ENCODE peak calls at places on chromosomes 11 and 22, in six cellular contexts. B is fibroblast of mammary gland, O is GM12865, G is ovary, I is BJ, H is Calu3. C is an unnamed sample.

GRCh38 chr11:18384157-18384641 is 10.2 kb upstream of the LDHA start:
- DNase-seq in H (peak; percentile 66), O (no peak), G (peak; percentile 79), B (peak; percentile 81), I (peak; percentile 96), C (no peak)

GRCh38 chr11:12540075-12540685 is 134.0 kb upstream of the TEAD1 start:
- DNase-seq in I (no peak), G (no peak), H (no peak), O (no peak), B (peak; percentile 67), C (no peak)

GRCh38 chr11:95266751-95267374 is 35.9 kb upstream of the SESN3 start:
- DNase-seq in H (no peak), G (no peak), I (no peak), B (peak; percentile 77), O (no peak), C (no peak)

GRCh38 chr11:111019931-111020381 is 225.6 kb upstream of the POU2AF2 start:
- DNase-seq in O (no peak), G (no peak), H (no peak), B (peak; percentile 28), I (no peak), C (no peak)

GRCh38 chr22:49825436-49825835 is 2.2 kb downstream of the BRD1 start:
- DNase-seq in O (no peak), H (no peak), B (peak; percentile 55), G (no peak), I (no peak), C (no peak)

GRCh38 chr22:28381427-28382167 is 298.0 kb downstream of the TTC28 start:
- DNase-seq in G (no peak), B (peak; percentile 15), O (no peak), I (peak; percentile 41), H (no peak), C (no peak)

GRCh38 chr11:111910637-111911562 is 670 bp downstream of the CRYAB start:
- DNase-seq in G (no peak), O (no peak), I (no peak), H (no peak), B (no peak), C (no peak)

GRCh38 chr11:96222102-96222501 is 120.9 kb downstream of the MAML2 start:
- DNase-seq in B (no peak), O (no peak), I (no peak), H (no peak), G (no peak), C (no peak)

GRCh38 chr11:112363527-112363926 is 102.9 kb upstream of the PLET1 start:
- DNase-seq in O (no peak), I (peak; percentile 3), G (peak; percentile 32), H (no peak), B (peak; percentile 76), C (no peak)

GRCh38 chr11:2927493-2927800 is 1.8 kb downstream of the PHLDA2 start:
- DNase-seq in O (no peak), B (no peak), G (no peak), H (no peak), I (no peak), C (no peak)

GRCh38 chr11:15027011-15027410 is 46.4 kb upstream of the CALCB start:
- DNase-seq in I (no peak), G (no peak), O (no peak), B (no peak), H (no peak), C (no peak)

GRCh38 chr11:23311986-23312940 is 452.0 kb upstream of the CCDC179 start:
- DNase-seq in B (peak; percentile 49), O (no peak), I (peak; percentile 46), H (no peak), G (no peak), C (no peak)

GRCh38 chr22:39915295-39915726 is 14.4 kb downstream of the GRAP2 start:
- DNase-seq in G (no peak), O (no peak), B (no peak), H (no peak), I (no peak), C (no peak)

GRCh38 chr11:984576-984975 is 51.9 kb downstream of the MUC6 start:
- DNase-seq in O (no peak), H (no peak), G (no peak), I (no peak), B (no peak), C (no peak)

GRCh38 chr11:978073-978720 is 52.5 kb downstream of the AP2A2 start:
- DNase-seq in G (no peak), O (no peak), B (no peak), I (no peak), H (no peak), C (no peak)

GRCh38 chr11:978781-979180 is 53.1 kb downstream of the AP2A2 start:
- DNase-seq in I (no peak), G (no peak), O (no peak), B (no peak), H (no peak), C (no peak)

GRCh38 chr11:981764-982163 is 54.8 kb downstream of the MUC6 start:
- DNase-seq in I (no peak), O (no peak), G (no peak), B (no peak), H (no peak), C (no peak)

GRCh38 chr11:980438-981365 is 55.0 kb downstream of the AP2A2 start:
- DNase-seq in O (no peak), G (no peak), I (no peak), B (peak; percentile 33), H (no peak), C (no peak)
- TF ChIP-seq CTCF in O (no peak), G (no peak), I (peak; percentile 25), B (peak; percentile 4), H (no peak), C (no peak)

GRCh38 chr11:32153747-32154146 is 62.9 kb downstream of the RCN1 start:
- DNase-seq in H (no peak), G (no peak), O (peak; percentile 73), B (no peak), I (no peak), C (no peak)

GRCh38 chr11:32149748-32150147 is 58.9 kb downstream of the RCN1 start:
- DNase-seq in I (no peak), B (no peak), H (no peak), O (no peak), G (no peak), C (no peak)

GRCh38 chr11:32152821-32153220 is 61.9 kb downstream of the RCN1 start:
- DNase-seq in H (no peak), I (no peak), O (no peak), B (no peak), G (no peak), C (no peak)

GRCh38 chr11:32151036-32151435 is 60.2 kb downstream of the RCN1 start:
- DNase-seq in H (no peak), B (no peak), G (no peak), O (no peak), I (no peak), C (no peak)

GRCh38 chr11:32154275-32154674 is 63.4 kb downstream of the RCN1 start:
- DNase-seq in G (no peak), B (peak; percentile 32), O (peak; percentile 70), H (peak; percentile 35), I (no peak), C (no peak)
- TF ChIP-seq CTCF in G (no peak), B (no peak), O (peak; percentile 8), H (no peak), I (peak; percentile 33), C (peak; percentile 24)

DNA sequence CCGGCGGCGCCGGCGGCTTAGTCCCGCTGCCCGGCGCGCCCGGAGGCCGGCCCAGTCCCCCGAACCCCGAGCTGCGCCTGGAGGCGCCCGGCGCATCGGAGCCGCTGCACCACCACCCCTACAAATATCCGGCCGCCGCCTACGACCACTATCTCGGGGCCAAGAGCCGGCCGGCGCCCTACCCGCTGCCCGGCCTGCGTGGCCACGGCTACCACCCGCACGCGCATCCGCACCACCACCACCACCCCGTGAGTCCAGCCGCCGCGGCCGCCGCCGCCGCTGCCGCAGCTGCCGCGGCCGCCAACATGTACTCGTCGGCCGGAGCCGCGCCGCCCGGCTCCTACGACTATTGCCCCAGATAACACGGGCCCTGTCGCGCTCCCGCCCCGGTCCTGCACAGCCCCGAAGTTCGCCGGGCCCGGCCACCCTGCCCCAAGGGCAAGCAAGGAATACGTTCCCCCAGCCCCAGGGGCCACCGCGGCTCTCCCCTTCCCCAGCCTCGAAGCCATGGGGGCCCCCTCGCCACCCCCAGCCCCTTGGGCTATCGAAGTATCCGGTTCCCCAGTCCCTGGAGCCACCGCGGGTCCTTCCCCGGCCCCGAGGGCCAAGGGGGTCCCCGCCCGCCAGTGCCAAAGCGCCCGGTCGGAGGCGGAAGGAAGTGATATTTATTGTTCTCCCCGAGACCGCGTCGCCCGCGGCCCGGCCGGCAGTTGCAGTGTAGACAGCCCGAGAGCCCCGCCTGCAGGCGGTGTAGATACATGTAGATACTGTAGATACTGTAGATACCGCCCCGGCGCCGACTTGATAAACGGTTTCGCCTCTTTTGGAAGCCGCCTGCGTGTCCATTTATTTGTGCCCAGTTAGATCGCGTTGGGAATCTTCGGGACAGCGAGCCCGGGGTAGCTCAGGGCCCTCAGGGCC is 6.2 kb downstream of the TBX1 start:
- DNase-seq in G (no peak), H (peak; percentile 75), O (peak; percentile 34), B (no peak), I (no peak), C (peak; percentile 43)
- TF ChIP-seq CTCF in G (no peak), H (peak; percentile 50), O (peak; percentile 17), B (no peak), I (peak; percentile 32), C (peak; percentile 49)

GRCh38 chr11:68825603-68826002 is 16.1 kb downstream of the CPT1A start:
- DNase-seq in G (no peak), B (no peak), H (peak; percentile 77), I (no peak), O (no peak), C (no peak)

GRCh38 chr11:68826726-68827125 is 15.0 kb downstream of the CPT1A start:
- DNase-seq in I (no peak), B (no peak), G (no peak), H (no peak), O (no peak), C (no peak)

GRCh38 chr11:68828155-68828931 is 13.4 kb downstream of the CPT1A start:
- DNase-seq in B (no peak), O (no peak), H (no peak), G (no peak), I (no peak), C (no peak)

GRCh38 chr11:68828957-68829356 is 12.8 kb downstream of the CPT1A start:
- DNase-seq in G (no peak), H (no peak), B (no peak), I (no peak), O (no peak), C (no peak)

DNA sequence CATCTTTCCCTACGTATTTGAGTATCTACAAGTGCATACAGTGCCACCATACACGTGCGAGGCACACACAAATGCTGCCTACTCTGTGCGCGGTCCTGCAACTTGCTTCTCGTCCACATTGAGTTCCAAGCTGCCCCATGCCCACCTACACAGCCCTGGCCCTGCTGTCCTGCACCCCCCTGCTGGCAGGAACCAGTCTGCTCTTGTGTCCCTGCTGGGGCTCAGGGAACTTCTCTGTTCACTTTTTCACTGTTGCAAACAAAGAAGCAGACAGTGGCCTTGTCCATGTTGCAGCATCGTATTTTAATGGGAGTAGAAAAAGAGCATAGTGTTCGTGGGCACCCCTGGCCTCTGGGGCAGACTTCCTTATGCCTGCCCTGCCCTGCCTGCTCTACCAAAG is 14.0 kb downstream of the CPT1A start:
- DNase-seq in H (no peak), G (no peak), B (no peak), I (no peak), O (no peak), C (no peak)
- TF ChIP-seq CTCF in H (no peak), G (no peak), B (no peak), I (no peak), O (no peak), C (no peak)

C was measured in GM06990.